ENCODE peak calls at places on chromosome 5, in eight cellular contexts. G is upper lobe of left lung, W is right atrium auricular region, Z is kidney, Y is tibial artery, Q is lower lobe of right lung, N is lung, T is IMR-90. H is an unnamed sample.

GRCh38 chr5:90983148-90983547 is 400.0 kb downstream of the ARRDC3 start:
- DNase-seq in Q (no peak), G (no peak), W (no peak), N (no peak), T (peak), Y (peak), Z (no peak), H (no peak)

GRCh38 chr5:175846332-175846731 is 25.0 kb upstream of the CPLX2 start:
- DNase-seq in Q (no peak), G (no peak), N (no peak), W (no peak), Z (no peak), T (no peak), Y (no peak), H (no peak)

GRCh38 chr5:59768204-59769040 is 125.1 kb downstream of the PDE4D start:
- DNase-seq in Z (peak), W (peak), T (peak), G (peak), N (peak), Q (peak), Y (peak), H (peak)

GRCh38 chr5:157029457-157029856 is 29.5 kb downstream of the HAVCR1 start:
- DNase-seq in T (no peak), G (no peak), W (no peak), Z (no peak), N (no peak), Q (no peak), Y (no peak), H (no peak)

GRCh38 chr5:139708877-139709586 is 60.9 kb downstream of the CXXC5 start:
- DNase-seq in Z (peak), N (peak), G (no peak), Q (peak), W (no peak), T (peak), Y (peak), H (peak)

GRCh38 chr5:148841519-148841918 is 15.1 kb downstream of the ADRB2 start:
- DNase-seq in Y (no peak), Z (no peak), T (no peak), W (no peak), Q (no peak), G (no peak), N (no peak), H (no peak)

GRCh38 chr5:125467222-125467621 is 720.8 kb upstream of the ZNF608 start:
- DNase-seq in Y (no peak), T (no peak), N (no peak), Z (no peak), Q (no peak), G (no peak), W (no peak), H (no peak)

GRCh38 chr5:32116574-32117313 is 57.4 kb downstream of the GOLPH3 start:
- DNase-seq in N (no peak), Y (no peak), T (peak), Z (no peak), Q (no peak), W (no peak), G (no peak), H (no peak)

GRCh38 chr5:108858959-108859358 is 111.3 kb downstream of the FER start:
- DNase-seq in Q (no peak), Z (no peak), G (no peak), Y (no peak), T (peak), W (no peak), N (no peak), H (no peak)

GRCh38 chr5:95647886-95648860 is 1.6 kb downstream of the RFESD start:
- DNase-seq in N (no peak), T (peak), G (no peak), Q (no peak), Y (no peak), W (no peak), Z (no peak), H (no peak)

GRCh38 chr5:9173281-9174048 is 372.4 kb downstream of the SEMA5A start:
- DNase-seq in Z (no peak), G (no peak), Q (no peak), T (peak), N (no peak), W (no peak), Y (no peak), H (no peak)

GRCh38 chr5:32842798-32843531 is 131.8 kb downstream of the NPR3 start:
- DNase-seq in Y (no peak), Z (no peak), T (no peak), G (peak), W (no peak), Q (peak), N (no peak), H (no peak)

GRCh38 chr5:122180863-122181519 is 51.6 kb downstream of the ZNF474 start:
- DNase-seq in T (peak), Y (no peak), N (no peak), Z (no peak), G (no peak), W (no peak), Q (no peak), H (no peak)

GRCh38 chr5:155408465-155408864 is 394.9 kb downstream of the KIF4B start:
- DNase-seq in T (no peak), Z (no peak), Q (no peak), G (no peak), W (no peak), Y (no peak), N (no peak), H (no peak)

GRCh38 chr5:89628876-89629635 is 746.1 kb upstream of the MEF2C start:
- DNase-seq in Z (no peak), G (no peak), Q (no peak), Y (no peak), T (no peak), W (no peak), N (no peak), H (no peak)

GRCh38 chr5:179319741-179320281 is 25.4 kb downstream of the ADAMTS2 start:
- DNase-seq in Z (peak), T (peak), Q (peak), W (no peak), Y (peak), N (no peak), G (no peak), H (no peak)

GRCh38 chr5:170497311-170498038 is 6.3 kb upstream of the KCNIP1 start:
- DNase-seq in W (no peak), Y (no peak), T (peak), N (no peak), Q (no peak), G (no peak), Z (peak), H (no peak)

GRCh38 chr5:139839918-139840317 is 44.3 kb downstream of the PSD2 start:
- DNase-seq in Z (peak), Y (no peak), W (no peak), T (no peak), N (no peak), G (no peak), Q (no peak), H (peak)

DNA sequence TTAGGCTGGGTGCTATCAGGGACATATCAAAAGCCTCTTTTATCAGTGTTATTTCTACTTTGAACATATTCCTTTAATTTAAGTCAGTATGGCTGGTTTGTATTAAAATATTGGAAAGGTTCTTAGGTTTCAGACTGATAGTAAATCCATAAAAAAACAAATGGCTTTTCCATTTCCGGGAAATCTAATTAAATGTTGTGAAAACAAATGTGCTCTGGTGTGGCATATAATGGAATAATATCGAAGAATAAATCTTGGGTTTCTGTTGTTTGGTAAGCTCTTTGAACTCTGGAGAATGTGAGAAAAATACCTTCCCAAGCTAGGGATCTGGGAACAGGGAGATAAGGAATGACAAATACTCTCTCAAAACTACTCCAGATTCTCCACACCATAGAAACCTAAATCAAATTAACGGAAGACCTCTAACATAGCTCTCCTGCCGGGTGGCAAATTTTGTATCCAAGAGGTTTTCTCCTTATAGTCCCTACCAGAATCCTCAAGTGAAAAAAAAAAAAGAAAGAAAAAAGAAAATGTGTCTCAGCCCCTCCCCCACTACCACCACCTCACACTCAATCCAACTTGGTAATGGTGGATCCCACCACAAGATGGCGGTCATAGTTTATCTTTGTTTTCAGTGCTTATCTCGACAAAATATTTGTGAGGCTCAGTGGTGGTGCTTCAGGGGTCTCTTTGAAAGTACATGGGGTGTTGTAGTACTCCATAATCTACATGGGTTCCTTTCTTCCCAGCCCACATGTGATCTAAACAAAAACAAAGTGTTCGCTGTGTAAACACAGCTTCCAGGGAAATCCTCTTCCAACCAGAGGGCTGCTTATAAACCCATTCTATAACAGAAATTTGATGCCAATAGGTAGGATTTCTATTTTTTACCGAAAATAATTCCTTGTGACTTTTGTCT is 54.6 kb upstream of the FST start:
- DNase-seq in N (no peak), Y (no peak), Z (no peak), T (no peak), Q (no peak), W (no peak), G (no peak), H (no peak)
- TF ChIP-seq CTCF in N (no peak), Y (no peak), Z (peak), T (peak), Q (no peak), W (peak), G (no peak), H (peak)

GRCh38 chr5:1498623-1499416 is 24.9 kb downstream of the LPCAT1 start:
- DNase-seq in W (no peak), N (no peak), T (no peak), Z (no peak), Q (no peak), G (no peak), Y (no peak), H (no peak)
- H3K27ac ChIP-seq in W (no peak), N (no peak), T (no peak), Z (no peak), Q (no peak), G (no peak), Y (no peak), H (no peak)

GRCh38 chr5:116674881-116675627 is 100.4 kb upstream of the SEMA6A start:
- DNase-seq in Y (no peak), Z (no peak), G (no peak), T (no peak), Q (no peak), W (no peak), N (no peak), H (no peak)
- TF ChIP-seq CTCF in Y (no peak), Z (no peak), G (no peak), T (no peak), Q (no peak), W (no peak), N (no peak), H (no peak)

GRCh38 chr5:112684737-112685136 is 52.9 kb upstream of the APC start:
- DNase-seq in Z (peak), Q (no peak), W (no peak), Y (no peak), N (no peak), G (no peak), T (peak), H (no peak)

GRCh38 chr5:112687306-112687705 is 50.4 kb upstream of the APC start:
- DNase-seq in Y (no peak), W (no peak), G (no peak), Q (no peak), Z (no peak), N (no peak), T (no peak), H (no peak)

GRCh38 chr5:112686675-112687074 is 51.0 kb upstream of the APC start:
- DNase-seq in G (no peak), Y (no peak), Z (no peak), N (no peak), Q (no peak), T (no peak), W (no peak), H (no peak)

GRCh38 chr5:112685386-112685785 is 52.3 kb upstream of the APC start:
- DNase-seq in W (no peak), G (no peak), T (no peak), Q (no peak), Y (no peak), N (no peak), Z (no peak), H (no peak)

GRCh38 chr5:112685929-112686328 is 51.8 kb upstream of the APC start:
- DNase-seq in Y (no peak), T (peak), Q (no peak), Z (no peak), W (no peak), N (no peak), G (no peak), H (no peak)
- H3K27ac ChIP-seq in Y (peak), T (no peak), Q (no peak), Z (no peak), W (peak), N (peak), G (no peak), H (no peak)

GRCh38 chr5:82174919-82175219 is 103.3 kb downstream of the RPS23 start:
- DNase-seq in N (no peak), T (no peak), Y (no peak), Z (no peak), Q (no peak), W (no peak), G (no peak), H (no peak)
- TF ChIP-seq CTCF in N (no peak), T (no peak), Y (no peak), Z (no peak), Q (no peak), W (peak), G (no peak), H (no peak)

H was measured in right lobe of liver.